ENCODE peak calls at places on chromosome 21, in seven cellular contexts. B is MM.1S, M is kidney, J is A549, H is BE2C, Z is upper lobe of right lung, N is astrocyte of the spinal cord. G is an unnamed sample.

GRCh38 chr21:28445081-28445830 is 547.4 kb downstream of the LTN1 start:
- DNase-seq in B (no peak), M (no peak), J (no peak), H (no peak), Z (no peak), N (peak), G (no peak)

GRCh38 chr21:35414511-35415139 is 365.5 kb upstream of the RUNX1 start:
- DNase-seq in B (no peak), M (no peak), J (no peak), H (no peak), Z (no peak), N (peak), G (no peak)

GRCh38 chr21:39533545-39534226 is 79.1 kb upstream of the B3GALT5 start:
- DNase-seq in B (no peak), M (no peak), J (no peak), H (no peak), Z (no peak), N (no peak), G (no peak)

GRCh38 chr21:36260030-36260787 is 59.8 kb upstream of the MORC3 start:
- DNase-seq in B (peak), M (peak), J (peak), H (peak), Z (no peak), N (peak), G (no peak)

GRCh38 chr21:39663742-39664492 is 51.2 kb downstream of the B3GALT5 start:
- DNase-seq in B (no peak), M (no peak), J (no peak), H (no peak), Z (peak), N (no peak), G (no peak)

GRCh38 chr21:41764558-41765392 is 2.1 kb downstream of the RIPK4 start:
- DNase-seq in B (no peak), M (peak), J (no peak), H (no peak), Z (no peak), N (no peak), G (peak)

GRCh38 chr21:39022035-39022900 is 161.0 kb downstream of the PSMG1 start:
- DNase-seq in B (no peak), M (peak), J (no peak), H (no peak), Z (no peak), N (no peak), G (no peak)

GRCh38 chr21:40019076-40019475 is 151.8 kb downstream of the PCP4 start:
- DNase-seq in B (no peak), M (no peak), J (no peak), H (no peak), Z (no peak), N (no peak), G (no peak)

GRCh38 chr21:41052820-41053555 is 115.0 kb upstream of the BACE2 start:
- DNase-seq in B (no peak), M (no peak), J (no peak), H (no peak), Z (no peak), N (no peak), G (no peak)

GRCh38 chr21:18443686-18444085 is 40.1 kb upstream of the TMPRSS15 start:
- DNase-seq in B (peak), M (no peak), J (no peak), H (no peak), Z (peak), N (no peak), G (no peak)

GRCh38 chr21:37292946-37293345 is 25.8 kb upstream of the VPS26C start:
- DNase-seq in B (no peak), M (no peak), J (no peak), H (no peak), Z (no peak), N (no peak), G (no peak)

GRCh38 chr21:29347274-29347681 is 48.6 kb downstream of the BACH1 start:
- DNase-seq in B (no peak), M (no peak), J (no peak), H (no peak), Z (no peak), N (no peak), G (no peak)

GRCh38 chr21:36813071-36813470 is 114.2 kb downstream of the SIM2 start:
- DNase-seq in B (no peak), M (no peak), J (no peak), H (no peak), Z (no peak), N (no peak), G (no peak)

GRCh38 chr21:34313116-34313515 is 50.7 kb upstream of the KCNE2 start:
- DNase-seq in B (no peak), M (no peak), J (no peak), H (no peak), Z (no peak), N (no peak), G (no peak)

GRCh38 chr21:31143021-31143420 is 104.7 kb upstream of the KRTAP19-8 start:
- DNase-seq in B (no peak), M (no peak), J (no peak), H (no peak), Z (no peak), N (no peak), G (no peak)

GRCh38 chr21:39561128-39561527 is 51.6 kb upstream of the B3GALT5 start:
- DNase-seq in B (no peak), M (no peak), J (no peak), H (no peak), Z (no peak), N (no peak), G (no peak)

GRCh38 chr21:34843562-34843961 is 174.8 kb downstream of the CLIC6 start:
- DNase-seq in B (no peak), M (no peak), J (no peak), H (no peak), Z (no peak), N (peak), G (no peak)

GRCh38 chr21:37868896-37869295 is 47.4 kb downstream of the KCNJ6 start:
- DNase-seq in B (no peak), M (no peak), J (no peak), H (no peak), Z (no peak), N (no peak), G (no peak)

GRCh38 chr21:34737115-34737514 is 68.3 kb downstream of the CLIC6 start:
- DNase-seq in B (no peak), M (no peak), J (no peak), H (no peak), Z (no peak), N (no peak), G (no peak)

GRCh38 chr21:41562101-41563000 is 54.4 kb upstream of the TMPRSS2 start:
- DNase-seq in B (peak), M (peak), J (no peak), H (no peak), Z (peak), N (no peak), G (no peak)

GRCh38 chr21:21971384-21971783 is 973.2 kb downstream of the NCAM2 start:
- DNase-seq in B (no peak), M (no peak), J (no peak), H (no peak), Z (no peak), N (no peak), G (no peak)

GRCh38 chr21:18970416-18970815 is 566.8 kb upstream of the TMPRSS15 start:
- DNase-seq in B (no peak), M (no peak), J (no peak), H (peak), Z (no peak), N (no peak), G (no peak)

GRCh38 chr21:35281946-35282345 is 232.8 kb upstream of the RUNX1 start:
- DNase-seq in B (no peak), M (no peak), J (no peak), H (no peak), Z (no peak), N (no peak), G (no peak)

GRCh38 chr21:17813353-17813752 is 5.8 kb downstream of the C21orf91 start:
- DNase-seq in B (no peak), M (no peak), J (no peak), H (no peak), Z (no peak), N (no peak), G (no peak)

DNA sequence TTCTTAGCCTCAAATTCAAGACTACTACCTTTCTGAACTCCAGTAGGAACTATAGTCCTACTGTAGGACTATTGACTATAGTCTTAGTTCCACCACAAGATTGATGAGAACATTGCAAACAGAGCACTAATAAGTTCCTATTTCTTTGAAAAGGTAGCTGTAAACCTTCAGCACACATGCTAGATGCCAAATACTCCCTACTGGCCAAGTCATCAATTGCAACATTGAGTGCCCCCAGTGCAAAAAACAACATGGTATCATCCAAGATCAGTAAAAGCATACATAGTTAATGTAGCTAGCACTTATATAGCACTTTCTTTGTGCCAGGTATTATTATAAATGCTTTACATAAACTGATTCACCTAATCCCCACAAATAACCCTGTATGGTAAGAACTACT is 99.8 kb downstream of the MRPL39 start:
- DNase-seq in B (no peak), M (no peak), J (no peak), H (no peak), Z (no peak), N (no peak), G (no peak)
- TF ChIP-seq CTCF in B (no peak), M (no peak), J (no peak), H (no peak), Z (no peak), N (no peak), G (peak)

DNA sequence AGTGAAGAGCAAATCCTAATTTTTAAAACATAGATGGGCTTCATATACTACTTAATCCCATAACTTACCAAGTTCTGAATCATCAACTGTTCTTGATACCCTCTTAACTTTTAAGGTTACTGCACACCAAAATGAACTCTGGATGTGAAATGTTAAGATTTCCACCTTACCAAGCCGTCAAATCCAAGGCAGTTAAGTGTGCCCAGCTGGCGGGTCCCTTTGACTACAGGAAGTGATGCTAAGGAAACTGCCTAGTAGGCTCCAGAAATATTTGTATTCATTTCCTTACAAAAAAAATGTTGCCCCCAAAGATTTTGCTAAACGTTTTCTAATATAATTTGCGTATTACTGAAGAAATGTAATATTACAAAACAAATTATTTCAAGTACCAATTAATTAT is 10.7 kb downstream of the NRIP1 start:
- DNase-seq in B (no peak), M (no peak), J (no peak), H (no peak), Z (no peak), N (no peak), G (no peak)
- TF ChIP-seq CTCF in B (no peak), M (no peak), J (no peak), H (no peak), Z (no peak), N (no peak), G (no peak)

DNA sequence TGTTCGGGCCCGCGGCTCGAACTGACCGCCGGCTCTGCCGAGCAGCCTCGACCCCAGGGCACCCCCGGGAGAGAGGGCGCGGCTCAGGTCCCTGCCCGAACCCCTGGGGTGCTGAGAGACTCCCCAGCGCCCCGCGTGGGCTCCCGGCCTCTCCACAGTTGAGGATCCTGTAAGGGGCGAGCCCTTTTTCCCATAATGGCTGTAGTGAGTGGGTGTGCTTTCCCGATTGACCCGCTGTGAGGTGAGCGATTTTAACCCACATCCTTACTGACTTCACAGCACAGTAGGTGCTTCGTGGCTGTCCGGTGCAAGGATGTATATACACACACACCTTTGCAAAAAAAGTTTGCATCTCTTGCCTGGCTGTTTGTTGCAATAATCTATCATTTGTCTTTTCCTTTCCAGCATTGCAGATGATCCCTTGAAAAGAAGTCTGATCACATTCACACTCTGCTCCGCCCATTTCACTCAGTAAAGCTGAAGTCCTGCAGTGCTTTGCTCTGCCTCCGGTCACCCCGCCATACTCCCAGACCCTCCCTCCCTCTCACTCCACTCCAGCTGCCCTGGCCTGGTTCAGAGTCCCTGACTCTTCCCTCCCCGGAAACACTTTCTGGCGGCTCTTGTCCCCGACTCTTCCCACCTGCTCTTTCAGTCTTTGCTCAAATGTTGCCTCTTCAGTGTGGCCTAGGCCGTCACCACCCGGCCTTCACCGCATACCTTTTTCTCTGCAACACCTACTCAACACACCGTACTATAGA is 955 bp upstream of the UBE2G2 start:
- DNase-seq in B (peak), M (no peak), J (peak), H (peak), Z (no peak), N (no peak), G (no peak)
- TF ChIP-seq CTCF in B (peak), M (no peak), J (no peak), H (no peak), Z (no peak), N (no peak), G (no peak)

DNA sequence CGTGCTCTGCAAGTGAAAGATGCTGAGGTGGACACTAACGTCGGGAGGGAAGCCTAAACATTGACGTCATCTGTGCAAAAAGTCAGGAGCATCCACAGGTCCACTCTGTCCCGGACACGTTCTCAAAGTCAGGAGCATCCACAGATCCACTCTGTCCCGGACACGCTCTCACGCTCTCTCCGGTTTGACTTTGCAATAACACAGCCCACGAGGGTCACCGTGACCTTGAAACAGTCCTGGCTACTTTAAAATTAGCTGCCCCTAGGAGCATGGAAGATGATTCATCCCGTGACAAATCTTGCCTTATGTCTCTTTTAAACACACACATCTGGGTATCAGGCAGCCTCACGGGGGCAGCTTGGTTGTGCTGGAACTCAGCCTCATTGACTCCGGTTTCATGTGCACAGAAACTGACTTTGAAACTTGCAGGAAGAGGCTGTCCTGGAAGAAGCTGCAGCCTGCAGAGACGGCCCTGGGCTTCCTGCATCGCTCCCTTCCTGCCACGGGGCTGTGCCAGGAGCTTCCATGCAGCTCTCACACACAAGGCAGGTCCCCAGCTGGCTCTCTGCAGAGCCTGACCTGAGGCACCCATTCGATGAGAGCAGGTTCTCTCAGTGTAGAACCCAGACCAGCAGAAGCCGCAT is 18.1 kb upstream of the COL18A1 start:
- DNase-seq in B (no peak), M (peak), J (no peak), H (peak), Z (peak), N (peak), G (peak)
- TF ChIP-seq CTCF in B (no peak), M (peak), J (no peak), H (no peak), Z (no peak), N (peak), G (peak)

GRCh38 chr21:44571844-44572782 is 1.4 kb upstream of the KRTAP10-4 start:
- DNase-seq in B (no peak), M (no peak), J (no peak), H (no peak), Z (peak), N (no peak), G (peak)
- TF ChIP-seq CTCF in B (no peak), M (no peak), J (no peak), H (no peak), Z (no peak), N (no peak), G (no peak)

DNA sequence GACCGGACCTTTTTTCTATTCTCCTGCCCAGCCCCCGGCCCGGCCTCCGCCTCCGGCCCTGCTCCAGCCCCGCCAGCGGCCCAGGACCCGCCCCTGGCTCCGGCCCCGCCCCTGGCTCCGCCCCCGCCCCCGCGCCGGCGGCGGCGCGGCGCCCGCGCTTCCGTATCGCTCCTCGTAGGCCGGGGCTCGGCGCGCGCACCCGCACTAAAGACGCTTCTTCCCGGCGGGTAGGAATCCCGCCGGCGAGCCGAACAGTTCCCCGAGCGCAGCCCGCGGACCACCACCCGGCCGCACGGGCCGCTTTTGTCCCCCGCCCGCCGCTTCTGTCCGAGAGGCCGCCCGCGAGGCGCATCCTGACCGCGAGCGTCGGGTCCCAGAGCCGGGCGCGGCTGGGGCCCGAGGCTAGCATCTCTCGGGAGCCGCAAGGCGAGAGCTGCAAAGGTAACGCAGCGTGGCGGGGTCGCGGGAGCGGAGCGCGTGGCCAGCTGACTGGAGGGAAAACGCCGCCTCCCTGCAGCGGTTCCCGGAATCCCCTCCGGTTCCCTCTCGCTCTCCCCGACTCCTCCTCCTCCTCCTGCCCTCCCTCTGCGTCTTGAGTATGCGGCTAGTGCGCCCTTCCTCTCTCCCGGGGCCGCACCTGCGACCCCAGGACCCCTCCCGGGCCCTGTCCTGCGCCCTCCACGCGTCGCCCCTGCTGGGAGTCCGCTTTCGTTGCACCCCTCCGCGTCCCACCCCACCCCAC is at the start of gene IFNAR2:
- DNase-seq in B (peak), M (peak), J (peak), H (peak), Z (peak), N (peak), G (peak)
- TF ChIP-seq CTCF in B (no peak), M (no peak), J (no peak), H (no peak), Z (no peak), N (no peak), G (no peak)

GRCh38 chr21:43361127-43361492 is 65.8 kb downstream of the SIK1 start:
- DNase-seq in B (peak), M (no peak), J (no peak), H (peak), Z (no peak), N (no peak), G (no peak)
- TF ChIP-seq CTCF in B (peak), M (no peak), J (no peak), H (no peak), Z (no peak), N (no peak), G (no peak)

G was measured in chondrocyte.